ENCODE peak calls at places on chromosomes 1 and 21, in eight cellular contexts. H is foreskin melanocyte; I is memory B cell; G is NCI-H187; E is stimulated activated naive CD4-positive, alpha-beta T cell; T is stimulated activated CD4-positive, alpha-beta T cell treated with anti-CD3 and anti-CD28 coated beads, Interleukin-15, amount 100 ng/mL, for 24 hours; D is nucleus accumbens; B is RPMI7951. Q is an unnamed sample.

GRCh38 chr21:44455524-44456206 is 355 bp downstream of the LRRC3 start:
- DNase-seq in E (peak; percentile 68), H (peak; percentile 23), B (peak; percentile 33), T (peak; percentile 55), G (no peak), I (peak; percentile 66), D (no peak), Q (no peak)

GRCh38 chr1:165279831-165280351 is 76.6 kb downstream of the LMX1A start:
- DNase-seq in D (no peak), E (no peak), G (no peak), T (no peak), H (no peak), I (no peak), B (no peak), Q (no peak)

GRCh38 chr1:165865941-165866340 is 38.5 kb downstream of the UCK2 start:
- DNase-seq in I (no peak), B (no peak), E (no peak), D (no peak), H (no peak), T (no peak), G (no peak), Q (no peak)

GRCh38 chr1:67853704-67854103 is 20.4 kb upstream of the GNG12 start:
- DNase-seq in G (peak; percentile 67), E (no peak), T (peak; percentile 34), D (peak; percentile 47), H (peak; percentile 64), I (no peak), B (peak; percentile 77), Q (peak; percentile 86)

GRCh38 chr1:31991202-31991601 is 22.5 kb upstream of the KHDRBS1 start:
- DNase-seq in H (no peak), G (no peak), E (no peak), T (no peak), B (no peak), D (no peak), I (no peak), Q (no peak)

GRCh38 chr1:183783896-183784637 is 20.9 kb upstream of the RGL1 start:
- DNase-seq in H (no peak), I (no peak), E (no peak), G (no peak), D (peak; percentile 46), T (no peak), B (peak; percentile 66), Q (peak; percentile 60)

GRCh38 chr1:97925161-97925560 is 4.3 kb upstream of the DPYD start:
- DNase-seq in G (no peak), I (no peak), E (no peak), B (peak; percentile 59), D (no peak), H (no peak), T (no peak), Q (peak; percentile 43)

GRCh38 chr1:149966405-149966804 is 29.7 kb upstream of the MTMR11 start:
- DNase-seq in E (no peak), G (no peak), H (no peak), I (no peak), B (no peak), D (no peak), T (no peak), Q (no peak)

GRCh38 chr1:31390071-31390470 is 17.2 kb upstream of the FABP3 start:
- DNase-seq in H (no peak), T (no peak), D (no peak), G (no peak), B (no peak), E (no peak), I (no peak), Q (no peak)

GRCh38 chr1:94621392-94621791 is 79.8 kb upstream of the F3 start:
- DNase-seq in H (no peak), T (no peak), B (peak; percentile 74), E (no peak), D (no peak), G (no peak), I (no peak), Q (no peak)

GRCh38 chr1:68174173-68175113 is 57.9 kb downstream of the WLS start:
- DNase-seq in H (no peak), G (no peak), T (no peak), B (peak; percentile 96), D (no peak), I (no peak), E (no peak), Q (peak; percentile 33)

GRCh38 chr1:243465738-243466137 is 209.9 kb downstream of the SDCCAG8 start:
- DNase-seq in E (no peak), D (no peak), G (no peak), B (peak; percentile 17), T (no peak), H (no peak), I (no peak), Q (no peak)

GRCh38 chr1:40755052-40755451 is 28.5 kb upstream of the KCNQ4 start:
- DNase-seq in H (no peak), I (no peak), E (no peak), D (no peak), B (no peak), G (no peak), T (no peak), Q (no peak)

GRCh38 chr21:34941162-34941561 is 107.9 kb downstream of the RUNX1 start:
- DNase-seq in D (no peak), E (no peak), I (no peak), T (no peak), B (no peak), G (no peak), H (no peak), Q (no peak)

GRCh38 chr21:45523411-45524101 is 18.7 kb downstream of the SLC19A1 start:
- DNase-seq in T (peak; percentile 4), B (no peak), H (no peak), I (no peak), E (no peak), D (no peak), G (no peak), Q (no peak)

GRCh38 chr1:172588296-172589291 is 55.6 kb downstream of the SUCO start:
- DNase-seq in B (peak; percentile 90), I (no peak), T (peak; percentile 39), D (no peak), H (peak; percentile 89), E (no peak), G (no peak), Q (no peak)

GRCh38 chr1:201145816-201146215 is 8.5 kb downstream of the TMEM9 start:
- DNase-seq in E (no peak), T (no peak), D (no peak), G (no peak), H (no peak), I (no peak), B (no peak), Q (no peak)

GRCh38 chr1:149978547-149979023 is 31.9 kb downstream of the OTUD7B start:
- DNase-seq in E (no peak), T (no peak), D (no peak), I (no peak), H (no peak), G (no peak), B (peak; percentile 16), Q (no peak)

GRCh38 chr1:72526926-72527325 is 244.6 kb upstream of the NEGR1 start:
- DNase-seq in D (no peak), I (no peak), B (no peak), H (no peak), T (no peak), G (no peak), E (no peak), Q (no peak)

GRCh38 chr1:212107481-212107880 is 71.9 kb downstream of the DTL start:
- DNase-seq in T (no peak), H (no peak), G (no peak), B (no peak), D (no peak), I (no peak), E (no peak), Q (no peak)

GRCh38 chr1:159869173-159869572 is 6.7 kb upstream of the VSIG8 start:
- DNase-seq in H (no peak), E (no peak), T (peak; percentile 42), I (no peak), B (peak; percentile 83), G (no peak), D (no peak), Q (peak; percentile 15)

GRCh38 chr1:245657371-245657770 is 502.6 kb downstream of the KIF26B start:
- DNase-seq in T (no peak), H (no peak), E (no peak), D (no peak), G (no peak), B (no peak), I (no peak), Q (no peak)

GRCh38 chr1:206021008-206021795 is 2.5 kb downstream of the CTSE start:
- DNase-seq in B (no peak), G (no peak), I (no peak), D (no peak), H (no peak), E (no peak), T (no peak), Q (no peak)

GRCh38 chr1:78095618-78096416 is 50.1 kb downstream of the GIPC2 start:
- DNase-seq in T (no peak), E (no peak), D (no peak), I (no peak), G (no peak), H (peak; percentile 60), B (peak; percentile 88), Q (no peak)

GRCh38 chr1:46725736-46726108 is 6.8 kb upstream of the EFCAB14 start:
- DNase-seq in T (no peak), G (no peak), I (no peak), H (no peak), E (no peak), B (no peak), D (no peak), Q (no peak)

GRCh38 chr1:225998560-225999226 is 450 bp downstream of the SDE2 start:
- DNase-seq in E (no peak), B (peak; percentile 28), H (no peak), G (no peak), T (no peak), I (no peak), D (no peak), Q (no peak)

GRCh38 chr1:179743679-179744400 is 749 bp downstream of the FAM163A start:
- DNase-seq in B (no peak), I (no peak), H (no peak), T (no peak), E (no peak), G (no peak), D (no peak), Q (peak; percentile 50)

GRCh38 chr1:185157599-185158469 is 867 bp downstream of the SWT1 start:
- DNase-seq in H (no peak), D (no peak), G (no peak), T (no peak), B (peak; percentile 9), I (no peak), E (peak; percentile 12), Q (peak; percentile 88)

GRCh38 chr1:169698976-169699375 is 12.4 kb downstream of the SELL start:
- DNase-seq in B (no peak), D (no peak), G (no peak), H (no peak), T (no peak), I (no peak), E (no peak), Q (no peak)

GRCh38 chr1:1433804-1434130 is 1.7 kb upstream of the VWA1 start:
- DNase-seq in B (peak; percentile 30), G (no peak), T (peak; percentile 83), I (no peak), E (no peak), D (no peak), H (no peak), Q (no peak)

GRCh38 chr1:40692429-40692905 is 963 bp downstream of the NFYC start:
- DNase-seq in T (no peak), H (no peak), I (no peak), G (no peak), E (no peak), B (no peak), D (peak; percentile 74), Q (peak; percentile 71)

GRCh38 chr1:208974721-208975120 is 608.8 kb upstream of the CAMK1G start:
- DNase-seq in D (no peak), T (no peak), H (no peak), E (no peak), I (no peak), B (no peak), G (no peak), Q (no peak)

GRCh38 chr1:162062542-162063015 is 6.9 kb upstream of the NOS1AP start:
- DNase-seq in I (no peak), B (peak; percentile 69), D (no peak), T (no peak), H (no peak), E (no peak), G (peak; percentile 58), Q (peak; percentile 95)

GRCh38 chr1:70475023-70475422 is 64.0 kb downstream of the CTH start:
- DNase-seq in B (no peak), D (no peak), H (no peak), G (no peak), T (no peak), I (no peak), E (no peak), Q (no peak)